ENCODE peak calls at places on chromosome 13, in four cellular contexts. V is mammary epithelial cell; S is heart right ventricle; F is CD8-positive, alpha-beta T cell. X is an unnamed sample.

GRCh38 chr13:111852701-111853100 is 214.2 kb upstream of the SOX1 start:
- DNase-seq in V (no peak), S (no peak), F (no peak), X (no peak)

GRCh38 chr13:99981115-99982020 is at the start of gene ZIC2:
- DNase-seq in V (peak), F (no peak), S (no peak), X (peak)

GRCh38 chr13:50441141-50441540 is 402.4 kb downstream of the DLEU7 start:
- DNase-seq in V (no peak), S (no peak), F (no peak), X (no peak)

GRCh38 chr13:43908156-43909126 is 28.7 kb downstream of the LACC1 start:
- DNase-seq in F (no peak), S (no peak), V (peak), X (peak)

GRCh38 chr13:106700007-106700950 is 132.3 kb upstream of the ARGLU1 start:
- DNase-seq in F (no peak), V (no peak), S (no peak), X (no peak)

GRCh38 chr13:100523437-100523836 is 65.2 kb downstream of the GGACT start:
- DNase-seq in S (no peak), V (no peak), F (no peak), X (no peak)

GRCh38 chr13:113099142-113099541 is 6.4 kb upstream of the F7 start:
- DNase-seq in F (no peak), V (no peak), S (no peak), X (no peak)

GRCh38 chr13:49877629-49878218 is 58.4 kb downstream of the SPRYD7 start:
- DNase-seq in S (no peak), F (no peak), V (peak), X (no peak)

GRCh38 chr13:78802912-78803311 is 144.0 kb upstream of the OBI1 start:
- DNase-seq in S (no peak), F (no peak), V (no peak), X (no peak)

GRCh38 chr13:84481958-84482357 is 599.7 kb upstream of the SLITRK1 start:
- DNase-seq in S (no peak), V (peak), F (no peak), X (peak)

GRCh38 chr13:74299688-74300087 is 165.5 kb upstream of the KLF12 start:
- DNase-seq in F (no peak), S (no peak), V (no peak), X (no peak)

GRCh38 chr13:62643799-62644484 is 1228.3 kb upstream of the PCDH20 start:
- DNase-seq in V (no peak), S (no peak), F (no peak), X (no peak)

GRCh38 chr13:110369400-110369799 is 62.3 kb downstream of the COL4A2 start:
- DNase-seq in V (no peak), F (no peak), S (no peak), X (no peak)

GRCh38 chr13:99303863-99304521 is 3.2 kb downstream of the GPR183 start:
- DNase-seq in F (no peak), V (no peak), S (no peak), X (no peak)

GRCh38 chr13:100428966-100429365 is 159.6 kb downstream of the GGACT start:
- DNase-seq in S (no peak), V (no peak), F (no peak), X (no peak)

GRCh38 chr13:108267338-108267737 is 2.2 kb upstream of the TNFSF13B start:
- DNase-seq in S (no peak), V (no peak), F (no peak), X (no peak)

GRCh38 chr13:41935501-41935900 is 25.4 kb downstream of the VWA8 start:
- DNase-seq in F (no peak), S (no peak), V (no peak), X (no peak)

GRCh38 chr13:103615778-103616177 is 549.6 kb upstream of the SLC10A2 start:
- DNase-seq in S (no peak), F (no peak), V (no peak), X (no peak)

DNA sequence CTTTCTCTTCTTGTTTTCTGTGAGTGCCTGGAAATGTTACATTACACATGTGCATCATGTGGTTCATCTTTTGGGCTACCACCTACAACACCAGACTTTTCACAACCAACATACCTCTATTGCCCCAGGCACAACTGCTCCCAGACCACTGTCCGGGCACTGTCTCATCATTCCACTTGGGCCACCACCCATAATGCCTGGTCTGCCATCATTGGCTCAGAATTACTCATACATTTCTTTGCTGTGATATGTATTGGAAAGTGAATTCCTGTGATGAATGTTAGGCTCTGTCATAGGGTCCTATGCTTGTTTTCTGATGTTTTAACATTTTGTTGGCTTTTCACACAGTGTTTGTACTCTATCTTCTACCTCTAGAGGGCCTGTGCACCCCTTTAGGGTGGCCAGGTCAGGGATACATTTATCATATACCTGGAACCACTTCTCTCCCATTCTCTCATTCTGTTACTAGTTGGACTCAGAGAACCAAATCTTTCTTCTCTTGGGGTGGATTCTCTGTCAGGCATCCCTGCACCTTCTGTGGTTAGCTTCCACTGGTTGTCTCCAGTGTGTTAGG is 172.8 kb downstream of the NHLRC3 start:
- DNase-seq in V (peak), S (no peak), F (no peak), X (peak)
- H3K4me3 ChIP-seq in V (no peak), S (no peak), F (no peak), X (no peak)

DNA sequence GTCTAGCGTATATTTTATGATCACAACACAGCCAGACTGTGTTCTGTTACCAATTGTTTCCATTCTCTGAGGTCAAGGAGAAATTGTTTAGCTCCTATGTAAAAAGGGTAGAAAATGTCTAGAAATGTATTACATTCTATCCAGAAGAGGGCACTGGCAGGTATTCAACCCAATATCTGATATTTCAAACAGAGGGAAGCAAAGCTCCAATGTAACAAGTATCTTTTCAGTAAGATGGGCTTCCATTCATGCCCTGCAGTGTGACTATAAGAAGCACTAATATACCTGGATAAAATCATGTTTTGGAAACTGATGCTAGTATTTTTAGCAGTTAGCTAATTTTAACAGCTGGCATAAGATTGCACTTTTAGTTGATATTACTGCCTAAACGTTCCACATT is 312.7 kb downstream of the FGF14 start:
- DNase-seq in F (no peak), S (no peak), V (no peak), X (peak)
- TF ChIP-seq CTCF in F (no peak), S (peak), V (no peak), X (peak)

GRCh38 chr13:31227870-31228269 is 28.1 kb downstream of the B3GLCT start:
- DNase-seq in F (no peak), V (no peak), S (no peak), X (no peak)
- H3K4me3 ChIP-seq in F (no peak), V (no peak), S (no peak), X (no peak)

GRCh38 chr13:91722267-91722884 is 324.0 kb downstream of the GPC5 start:
- DNase-seq in F (no peak), S (no peak), V (peak), X (peak)
- TF ChIP-seq CTCF in F (peak), S (peak), V (peak), X (peak)

GRCh38 chr13:31198524-31198923 is 1.3 kb upstream of the B3GLCT start:
- DNase-seq in F (no peak), V (no peak), S (no peak), X (no peak)

GRCh38 chr13:31199849-31200635 is at the start of gene B3GLCT:
- DNase-seq in V (peak), S (peak), F (peak), X (peak)

GRCh38 chr13:31200636-31200970 is 828 bp downstream of the B3GLCT start:
- DNase-seq in F (no peak), V (no peak), S (peak), X (no peak)

GRCh38 chr13:31199527-31199848 is 287 bp upstream of the B3GLCT start:
- DNase-seq in F (no peak), S (no peak), V (no peak), X (no peak)

GRCh38 chr13:31201341-31202024 is 1.7 kb downstream of the B3GLCT start:
- DNase-seq in V (peak), F (no peak), S (peak), X (peak)
- H3K4me3 ChIP-seq in V (peak), F (peak), S (peak), X (peak)

GRCh38 chr13:35840991-35841604 is 290.1 kb downstream of the DCLK1 start:
- DNase-seq in V (no peak), F (no peak), S (no peak), X (no peak)
- TF ChIP-seq CTCF in V (no peak), F (no peak), S (no peak), X (no peak)

DNA sequence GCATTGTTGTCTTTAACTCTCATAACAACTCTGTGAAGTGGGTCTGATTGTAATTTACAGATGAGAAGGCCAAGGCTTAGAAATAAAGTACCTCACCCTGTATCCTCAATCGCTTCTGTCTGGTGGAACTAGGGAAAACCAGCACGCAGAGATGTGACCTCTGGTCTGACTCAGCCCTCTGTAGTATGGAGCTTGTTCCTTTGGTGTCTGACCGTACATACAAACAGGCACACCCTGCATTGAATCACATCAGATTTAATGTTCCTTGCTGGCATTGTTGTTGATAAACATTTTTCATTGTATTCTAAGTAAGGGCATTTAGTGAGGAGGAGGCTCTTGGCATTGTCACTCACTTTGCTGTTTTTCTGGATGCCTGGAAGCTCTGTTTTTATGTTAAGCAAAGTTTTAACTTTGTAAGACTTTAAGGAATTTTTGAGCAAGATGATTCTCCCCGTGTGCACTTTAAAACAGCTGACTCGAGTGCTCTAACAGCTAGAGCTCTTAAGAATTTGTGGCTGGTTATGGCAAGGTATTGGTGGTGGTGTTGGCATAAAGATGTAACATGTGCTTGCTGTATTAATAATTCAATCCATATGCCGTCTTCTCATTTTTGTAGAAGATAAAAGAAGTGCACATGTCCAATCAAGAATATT is 89.0 kb upstream of the SPATA13 start:
- DNase-seq in V (peak), S (no peak), F (no peak), X (peak)
- H3K4me3 ChIP-seq in V (no peak), S (no peak), F (no peak), X (no peak)

DNA sequence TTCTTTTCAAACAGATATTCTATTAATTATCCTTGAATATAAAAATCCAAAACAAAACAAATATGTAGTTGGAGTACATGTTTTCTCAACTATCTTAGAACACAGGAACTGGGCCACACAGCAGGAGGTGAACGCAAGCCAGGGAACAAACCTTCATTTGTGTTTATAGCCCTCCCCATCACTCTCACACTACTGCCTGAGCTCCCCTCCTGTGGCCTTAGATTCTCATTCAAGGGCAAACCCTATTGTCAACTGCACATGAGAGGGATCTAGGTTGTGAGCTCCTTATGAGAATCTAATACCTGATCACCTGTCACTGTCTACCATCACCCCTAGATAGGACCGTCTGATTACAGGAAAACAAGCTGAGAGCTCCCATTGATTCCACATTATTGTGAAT is 427.1 kb upstream of the PRR20A start:
- DNase-seq in F (no peak), V (no peak), S (no peak), X (no peak)
- TF ChIP-seq CTCF in F (no peak), V (no peak), S (no peak), X (no peak)